ENCODE peak calls at places on chromosomes 3 and 15, in four cellular contexts. B is K562, Z is HepG2, C is HCT116. L is an unnamed sample. For H3K36me3 and H3K4me1, the result is how much of the 10 kb centered on the place peaks cover.

GRCh38 chr3:49327485-49327884 is 12.4 kb downstream of the USP4 start:
- DNase-seq in Z (peak), C (no peak), B (no peak), L (no peak)

GRCh38 chr15:89002281-89002761 is 85.9 kb upstream of the ABHD2 start:
- DNase-seq in Z (peak), B (peak), C (no peak), L (no peak)

GRCh38 chr3:29906906-29907305 is 626.0 kb downstream of the RBMS3 start:
- DNase-seq in B (no peak), C (no peak), Z (no peak), L (no peak)

GRCh38 chr15:74709011-74709410 is 13.2 kb upstream of the EDC3 start:
- DNase-seq in C (no peak), B (no peak), Z (no peak), L (no peak)

GRCh38 chr3:11563159-11563558 is 80.6 kb downstream of the VGLL4 start:
- DNase-seq in C (no peak), B (no peak), Z (no peak), L (no peak)

GRCh38 chr3:27666708-27667107 is 55.4 kb downstream of the EOMES start:
- DNase-seq in C (no peak), B (no peak), Z (no peak), L (no peak)

GRCh38 chr3:118536764-118537163 is 497.9 kb downstream of the IGSF11 start:
- DNase-seq in B (no peak), Z (no peak), C (peak), L (no peak)

GRCh38 chr3:163951397-163951987 is 1126.8 kb downstream of the SI start:
- DNase-seq in C (no peak), Z (peak), B (no peak), L (no peak)

GRCh38 chr15:93424131-93424530 is 335.1 kb upstream of the RGMA start:
- DNase-seq in B (no peak), C (no peak), Z (no peak), L (no peak)

GRCh38 chr3:183301937-183302580 is 49.0 kb downstream of the B3GNT5 start:
- DNase-seq in B (no peak), Z (no peak), C (no peak), L (no peak)

GRCh38 chr3:140416686-140417085 is 261.2 kb upstream of the TRIM42 start:
- DNase-seq in B (no peak), C (no peak), Z (no peak), L (no peak)

GRCh38 chr15:71219646-71220045 is 104.4 kb downstream of the THSD4 start:
- DNase-seq in B (no peak), C (no peak), Z (no peak), L (no peak)

GRCh38 chr3:40387895-40388254 is 891 bp downstream of the ENTPD3 start:
- DNase-seq in Z (no peak), B (no peak), C (no peak), L (no peak)

GRCh38 chr15:88012233-88012632 is 244.3 kb downstream of the NTRK3 start:
- DNase-seq in Z (no peak), C (no peak), B (no peak), L (no peak)

GRCh38 chr15:96303503-96304054 is 26.9 kb upstream of the NR2F2 start:
- DNase-seq in Z (no peak), C (no peak), B (peak), L (no peak)

GRCh38 chr3:8891774-8892173 is 71.5 kb downstream of the RAD18 start:
- DNase-seq in B (no peak), Z (no peak), C (no peak), L (no peak)

GRCh38 chr3:39385456-39386098 is 2.4 kb downstream of the SLC25A38 start:
- DNase-seq in Z (no peak), B (peak), C (no peak), L (no peak)

GRCh38 chr15:66221126-66221525 is 32.4 kb downstream of the MEGF11 start:
- DNase-seq in C (no peak), Z (no peak), B (no peak), L (no peak)

GRCh38 chr15:100307241-100307855 is 34.4 kb downstream of the ADAMTS17 start:
- DNase-seq in B (no peak), C (no peak), Z (no peak), L (no peak)

GRCh38 chr3:41485484-41485883 is 286.2 kb downstream of the CTNNB1 start:
- DNase-seq in C (no peak), B (no peak), Z (no peak), L (no peak)

GRCh38 chr3:177830411-177830849 is 633.1 kb upstream of the TBL1XR1 start:
- DNase-seq in C (no peak), Z (no peak), B (no peak), L (no peak)

GRCh38 chr15:74608776-74609175 is 6.9 kb upstream of the CLK3 start:
- DNase-seq in B (no peak), Z (no peak), C (no peak), L (no peak)

GRCh38 chr3:151156618-151157216 is 46.3 kb downstream of the GPR171 start:
- DNase-seq in C (peak), Z (peak), B (peak), L (peak)

GRCh38 chr15:41917767-41918430 is 24.0 kb upstream of the SPTBN5 start:
- DNase-seq in C (peak), Z (no peak), B (peak), L (no peak)

GRCh38 chr15:33243869-33244268 is 49.4 kb upstream of the FMN1 start:
- DNase-seq in Z (peak), C (no peak), B (no peak), L (no peak)

GRCh38 chr3:33417051-33417673 is 23.0 kb downstream of the UBP1 start:
- DNase-seq in C (no peak), Z (no peak), B (no peak), L (no peak)

GRCh38 chr15:98501632-98502031 is 146.7 kb upstream of the IGF1R start:
- DNase-seq in B (no peak), C (no peak), Z (no peak), L (no peak)

GRCh38 chr15:41578736-41579383 is 19.8 kb downstream of the TYRO3 start:
- DNase-seq in Z (no peak), C (no peak), B (no peak), L (no peak)

GRCh38 chr3:45277636-45278035 is 51.5 kb upstream of the TMEM158 start:
- DNase-seq in C (no peak), B (no peak), Z (no peak), L (no peak)

GRCh38 chr3:157543491-157544035 is 40.3 kb upstream of the VEPH1 start:
- DNase-seq in B (no peak), Z (no peak), C (no peak), L (no peak)

GRCh38 chr3:186825294-186825821 is 17.2 kb upstream of the ADIPOQ start:
- DNase-seq in C (no peak), B (peak), Z (no peak), L (no peak)

GRCh38 chr3:53513556-53514190 is 19.3 kb downstream of the CACNA1D start:
- DNase-seq in C (peak), Z (peak), B (no peak), L (no peak)

GRCh38 chr15:99564221-99565030 is 1.4 kb upstream of the MEF2A start:
- DNase-seq in C (no peak), B (no peak), Z (peak), L (no peak)

DNA sequence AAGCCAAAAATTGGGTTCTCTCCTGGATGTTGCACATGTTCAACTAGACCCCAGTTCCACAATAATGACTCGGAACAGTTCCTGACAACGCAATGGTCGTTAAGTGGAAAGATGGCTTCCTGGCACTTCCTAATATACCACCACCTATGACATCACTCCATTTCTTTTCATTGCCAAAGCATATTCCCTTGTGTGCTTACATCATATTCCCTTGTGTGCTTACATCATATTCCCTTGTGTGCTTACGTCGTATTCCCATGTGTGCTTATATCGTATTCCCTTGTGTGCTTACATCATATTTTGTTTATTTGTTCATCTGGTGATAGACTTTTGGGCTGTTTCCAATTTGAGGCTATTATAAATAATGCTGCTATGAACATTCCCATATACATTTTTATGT is 39.2 kb downstream of the TFRC start:
- DNase-seq in B (no peak), C (no peak), Z (no peak), L (no peak)
- H3K36me3 ChIP-seq in B (under half), C (under half), Z (under half), L (under half)

DNA sequence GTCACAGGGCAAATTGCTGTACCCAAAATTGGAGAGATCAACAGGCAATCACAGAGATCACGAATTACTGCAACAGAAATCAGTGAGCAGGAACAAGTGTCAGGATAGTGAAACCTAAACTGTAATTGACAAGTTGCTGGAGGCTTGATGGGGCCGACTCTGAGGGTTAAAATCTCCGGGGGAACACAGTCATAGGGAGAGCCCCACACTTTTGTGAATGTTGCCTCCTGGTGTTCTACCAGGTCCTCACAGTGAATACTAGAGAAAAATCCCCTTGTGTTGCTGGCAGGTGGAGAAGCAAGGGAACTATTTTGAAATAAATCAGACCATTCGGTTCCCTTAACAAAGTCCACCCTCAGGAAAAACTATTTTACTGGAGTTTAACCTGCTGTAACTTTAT is 697.5 kb upstream of the CBLB start:
- DNase-seq in Z (no peak), B (no peak), C (no peak), L (no peak)
- TF ChIP-seq TCF7L2 in Z (no peak), B (no peak), C (no peak), L (no peak)

DNA sequence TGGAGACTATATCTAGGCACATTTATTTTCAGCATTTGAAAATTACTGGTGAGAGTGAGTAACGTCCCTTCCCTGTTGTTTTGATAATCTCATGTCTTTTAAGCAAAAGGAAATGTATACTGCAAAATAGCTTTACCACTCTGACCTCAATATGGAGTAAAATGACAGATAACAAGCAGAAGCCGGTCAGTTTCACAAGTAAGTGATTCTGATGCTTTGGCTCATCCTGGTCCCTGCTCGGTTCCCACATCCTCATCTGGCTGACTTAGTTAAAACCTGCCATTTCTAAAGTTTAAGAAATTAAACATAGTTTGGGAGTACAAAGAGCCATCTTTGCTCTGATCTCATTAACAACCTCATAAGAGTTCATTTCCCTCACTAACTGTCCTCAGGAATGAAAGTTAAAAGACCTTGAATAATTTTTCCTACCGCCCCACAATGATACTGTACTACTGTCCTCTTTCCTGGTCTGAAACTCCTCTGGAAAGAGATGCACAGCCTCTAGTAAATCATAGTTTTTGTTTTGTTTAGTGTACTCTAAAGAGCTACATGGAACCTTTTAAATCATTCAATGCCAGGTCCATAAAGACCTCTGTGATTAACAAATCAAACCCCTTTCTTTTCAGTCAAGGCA is 72.3 kb upstream of the ICE2 start:
- DNase-seq in C (no peak), B (no peak), Z (no peak), L (no peak)
- H3K4me1 ChIP-seq in C (under half), B (under half), Z (under half), L (under half)

DNA sequence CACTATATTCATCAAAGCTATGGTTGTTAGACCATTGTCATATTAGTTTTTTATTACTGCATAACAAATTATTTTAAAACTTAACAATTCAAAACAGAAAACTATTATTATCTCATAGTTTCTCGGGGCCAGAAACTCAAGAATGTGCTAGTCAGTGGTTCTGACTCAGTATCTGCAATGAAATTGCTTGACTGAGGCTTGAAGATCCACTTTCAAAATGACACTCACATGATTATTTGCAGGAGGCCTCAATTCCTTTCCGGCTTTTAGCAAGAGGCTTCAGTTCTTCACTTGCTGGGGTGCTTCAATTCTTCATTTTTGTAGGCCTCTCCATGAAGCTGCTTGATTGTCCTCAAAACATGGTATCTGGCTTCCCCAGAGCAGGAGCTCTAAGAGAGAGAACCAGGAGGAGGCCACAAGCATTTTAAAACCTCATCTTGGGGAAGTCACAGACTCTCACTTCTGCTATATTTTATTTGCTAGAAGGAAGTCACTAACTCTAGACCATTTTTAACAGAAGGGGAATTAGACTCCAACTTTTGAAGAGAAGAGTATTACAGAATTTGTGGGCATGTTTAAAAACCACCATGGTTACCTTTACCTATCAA is 383.7 kb downstream of the MFSD1 start:
- DNase-seq in C (no peak), B (no peak), Z (no peak), L (no peak)
- H3K36me3 ChIP-seq in C (under half), B (under half), Z (under half), L (under half)

GRCh38 chr3:153246805-153247204 is 84.8 kb downstream of the RAP2B start:
- DNase-seq in C (no peak), B (no peak), Z (no peak), L (no peak)
- TF ChIP-seq TCF7L2 in C (no peak), B (no peak), Z (no peak), L (no peak)

GRCh38 chr15:56001476-56002078 is 8.2 kb upstream of the NEDD4 start:
- DNase-seq in Z (no peak), B (no peak), C (no peak), L (no peak)

GRCh38 chr15:55993804-55994539 is 560 bp upstream of the NEDD4 start:
- DNase-seq in B (peak), C (peak), Z (peak), L (no peak)

GRCh38 chr15:55998478-55998877 is 5.1 kb upstream of the NEDD4 start:
- DNase-seq in Z (no peak), B (no peak), C (no peak), L (no peak)

GRCh38 chr15:55999635-56000034 is 6.2 kb upstream of the NEDD4 start:
- DNase-seq in C (no peak), Z (no peak), B (no peak), L (no peak)
- H3K4me1 ChIP-seq in C (under half), Z (under half), B (under half), L (under half)

GRCh38 chr3:47006145-47006651 is 26.7 kb downstream of the NBEAL2 start:
- DNase-seq in B (no peak), C (no peak), Z (no peak), L (no peak)
- H3K36me3 ChIP-seq in B (half or more), C (under half), Z (under half), L (under half)

GRCh38 chr15:60795889-60796288 is 316.9 kb upstream of the ICE2 start:
- DNase-seq in B (no peak), C (no peak), Z (no peak), L (no peak)

GRCh38 chr15:60791216-60791615 is 312.3 kb upstream of the ICE2 start:
- DNase-seq in B (no peak), C (no peak), Z (no peak), L (no peak)

GRCh38 chr15:60795471-60795870 is 316.5 kb upstream of the ICE2 start:
- DNase-seq in C (no peak), B (no peak), Z (no peak), L (no peak)

GRCh38 chr15:60790641-60791040 is 311.7 kb upstream of the ICE2 start:
- DNase-seq in C (no peak), Z (no peak), B (no peak), L (no peak)

GRCh38 chr15:60793656-60794055 is 314.7 kb upstream of the ICE2 start:
- DNase-seq in B (no peak), C (no peak), Z (no peak), L (no peak)
- TF ChIP-seq TCF7L2 in B (no peak), C (no peak), Z (no peak), L (no peak)

GRCh38 chr3:23368731-23369130 is 165.6 kb downstream of the UBE2E2 start:
- DNase-seq in Z (no peak), C (no peak), B (no peak), L (no peak)

GRCh38 chr3:23376516-23377248 is 173.6 kb downstream of the UBE2E2 start:
- DNase-seq in Z (no peak), B (no peak), C (no peak), L (no peak)

GRCh38 chr3:23377928-23378672 is 175.0 kb downstream of the UBE2E2 start:
- DNase-seq in C (no peak), Z (no peak), B (no peak), L (no peak)

GRCh38 chr3:23372296-23372695 is 169.2 kb downstream of the UBE2E2 start:
- DNase-seq in B (no peak), Z (no peak), C (no peak), L (no peak)
- H3K4me1 ChIP-seq in B (under half), Z (under half), C (under half), L (under half)

L was measured in Panc1.